ENCODE peak calls at places on chromosomes 7 and 10, in five cellular contexts. P, A, F, V and X are unnamed samples.

GRCh38 chr10:44827431-44828006 is 83.6 kb upstream of the TMEM72 start:
- DNase-seq in P (no peak), A (peak; percentile 34), F (no peak), V (no peak), X (no peak)

GRCh38 chr7:74083928-74084721 is 521 bp downstream of the LIMK1 start:
- DNase-seq in P (peak; percentile 91), A (peak; percentile 39), F (peak; percentile 59), V (no peak), X (no peak)

GRCh38 chr7:106774768-106775551 is 90.1 kb upstream of the PIK3CG start:
- DNase-seq in P (no peak), A (peak; percentile 79), F (peak; percentile 27), V (no peak), X (no peak)

GRCh38 chr10:113293167-113293566 is 259.7 kb upstream of the HABP2 start:
- DNase-seq in P (no peak), A (no peak), F (no peak), V (no peak), X (no peak)

GRCh38 chr7:100567045-100567730 is 6.5 kb downstream of the SAP25 start:
- DNase-seq in P (no peak), A (peak; percentile 33), F (no peak), V (no peak), X (no peak)

GRCh38 chr7:732094-732541 is 5.0 kb upstream of the PRKAR1B start:
- DNase-seq in P (peak; percentile 71), A (peak; percentile 69), F (no peak), V (peak; percentile 26), X (no peak)

GRCh38 chr7:114047889-114048288 is 129.1 kb upstream of the PPP1R3A start:
- DNase-seq in P (no peak), A (peak; percentile 85), F (peak; percentile 69), V (no peak), X (no peak)

GRCh38 chr7:65429642-65430343 is 56.1 kb downstream of the ZNF92 start:
- DNase-seq in P (no peak), A (no peak), F (no peak), V (no peak), X (no peak)

GRCh38 chr10:98030991-98031431 is 590 bp upstream of the CRTAC1 start:
- DNase-seq in P (peak; percentile 88), A (no peak), F (no peak), V (no peak), X (no peak)

GRCh38 chr10:43395571-43396060 is 13.4 kb downstream of the HNRNPF start:
- DNase-seq in P (peak; percentile 58), A (peak; percentile 29), F (peak; percentile 28), V (no peak), X (no peak)

GRCh38 chr10:86031-86430 is 36.9 kb upstream of the TUBB8 start:
- DNase-seq in P (no peak), A (no peak), F (no peak), V (no peak), X (no peak)

GRCh38 chr10:131177431-131178327 is 133.8 kb downstream of the TCERG1L start:
- DNase-seq in P (peak; percentile 55), A (no peak), F (no peak), V (no peak), X (no peak)

GRCh38 chr7:83153419-83153818 is 9.3 kb downstream of the PCLO start:
- DNase-seq in P (peak; percentile 78), A (peak; percentile 37), F (no peak), V (no peak), X (no peak)

GRCh38 chr10:72353963-72354355 is 760 bp downstream of the DNAJB12 start:
- DNase-seq in P (peak; percentile 67), A (peak; percentile 46), F (peak; percentile 15), V (no peak), X (no peak)

GRCh38 chr7:141264511-141264910 is 190.6 kb downstream of the TMEM178B start:
- DNase-seq in P (no peak), A (no peak), F (no peak), V (no peak), X (no peak)

GRCh38 chr10:63376560-63377304 is 89.0 kb downstream of the JMJD1C start:
- DNase-seq in P (no peak), A (peak; percentile 80), F (peak; percentile 60), V (no peak), X (no peak)

GRCh38 chr7:47150497-47151260 is 431.2 kb downstream of the TNS3 start:
- DNase-seq in P (no peak), A (no peak), F (no peak), V (no peak), X (no peak)

GRCh38 chr10:102917314-102917961 is 656 bp upstream of the CNNM2 start:
- DNase-seq in P (peak; percentile 78), A (peak; percentile 78), F (peak; percentile 61), V (peak; percentile 83), X (peak; percentile 50)

GRCh38 chr10:74213571-74214162 is 62.6 kb downstream of the ADK start:
- DNase-seq in P (peak; percentile 65), A (peak; percentile 78), F (peak; percentile 51), V (peak; percentile 53), X (no peak)

GRCh38 chr7:13851756-13852155 is 137.7 kb downstream of the ETV1 start:
- DNase-seq in P (peak; percentile 33), A (peak; percentile 85), F (peak; percentile 89), V (no peak), X (no peak)

GRCh38 chr7:116616555-116617059 is 55.4 kb upstream of the MET start:
- DNase-seq in P (no peak), A (peak; percentile 20), F (peak; percentile 36), V (no peak), X (no peak)

GRCh38 chr10:128505346-128505745 is 379.1 kb upstream of the MKI67 start:
- DNase-seq in P (no peak), A (no peak), F (no peak), V (no peak), X (no peak)

GRCh38 chr7:28106316-28106957 is 74.2 kb downstream of the JAZF1 start:
- DNase-seq in P (no peak), A (peak; percentile 89), F (peak; percentile 93), V (no peak), X (no peak)

GRCh38 chr7:194996-195829 is 2.8 kb downstream of the FAM20C start:
- DNase-seq in P (no peak), A (peak; percentile 63), F (peak; percentile 28), V (no peak), X (no peak)

GRCh38 chr7:6384327-6384726 is 63.4 kb downstream of the DAGLB start:
- DNase-seq in P (no peak), A (no peak), F (no peak), V (no peak), X (no peak)

GRCh38 chr7:2165239-2165609 is 67.5 kb downstream of the MAD1L1 start:
- DNase-seq in P (peak; percentile 25), A (no peak), F (no peak), V (no peak), X (no peak)

GRCh38 chr10:14486777-14487510 is 156.2 kb upstream of the FRMD4A start:
- DNase-seq in P (no peak), A (no peak), F (peak; percentile 94), V (no peak), X (no peak)
- H3K4me3 ChIP-seq in P (no peak overlapping the region), A (no peak overlapping the region), F (peak overlapping the region; percentile 4), V (no peak overlapping the region), X (no peak overlapping the region)

GRCh38 chr7:5352440-5353010 is 69.8 kb downstream of the SLC29A4 start:
- DNase-seq in P (no peak), A (no peak), F (no peak), V (no peak), X (no peak)

GRCh38 chr7:5357951-5358350 is 65.7 kb downstream of the TNRC18 start:
- DNase-seq in P (no peak), A (no peak), F (no peak), V (no peak), X (no peak)

GRCh38 chr7:5356751-5357119 is 66.9 kb downstream of the TNRC18 start:
- DNase-seq in P (no peak), A (no peak), F (no peak), V (no peak), X (no peak)

GRCh38 chr7:5351508-5352265 is 68.9 kb downstream of the SLC29A4 start:
- DNase-seq in P (no peak), A (no peak), F (peak; percentile 21), V (no peak), X (no peak)

GRCh38 chr7:5354460-5355279 is 69.0 kb downstream of the TNRC18 start:
- DNase-seq in P (peak; percentile 99), A (peak; percentile 27), F (peak; percentile 43), V (no peak), X (no peak)
- H3K4me3 ChIP-seq in P (peak overlapping the region; percentile 20), A (no peak overlapping the region), F (no peak overlapping the region), V (no peak overlapping the region), X (no peak overlapping the region)

GRCh38 chr10:8041284-8042031 is 13.0 kb upstream of the GATA3 start:
- DNase-seq in P (no peak), A (no peak), F (no peak), V (no peak), X (no peak)
- H3K4me3 ChIP-seq in P (no peak overlapping the region), A (no peak overlapping the region), F (no peak overlapping the region), V (no peak overlapping the region), X (no peak overlapping the region)

GRCh38 chr7:16923019-16923418 is 41.2 kb upstream of the AGR3 start:
- DNase-seq in P (no peak), A (no peak), F (no peak), V (no peak), X (no peak)

GRCh38 chr7:16921151-16921550 is 39.4 kb upstream of the AGR3 start:
- DNase-seq in P (no peak), A (no peak), F (no peak), V (no peak), X (no peak)

GRCh38 chr7:16918288-16918895 is 36.6 kb upstream of the AGR3 start:
- DNase-seq in P (peak; percentile 38), A (peak; percentile 76), F (peak; percentile 64), V (no peak), X (peak; percentile 42)

GRCh38 chr7:16919440-16919839 is 37.7 kb upstream of the AGR3 start:
- DNase-seq in P (no peak), A (no peak), F (no peak), V (no peak), X (no peak)

DNA sequence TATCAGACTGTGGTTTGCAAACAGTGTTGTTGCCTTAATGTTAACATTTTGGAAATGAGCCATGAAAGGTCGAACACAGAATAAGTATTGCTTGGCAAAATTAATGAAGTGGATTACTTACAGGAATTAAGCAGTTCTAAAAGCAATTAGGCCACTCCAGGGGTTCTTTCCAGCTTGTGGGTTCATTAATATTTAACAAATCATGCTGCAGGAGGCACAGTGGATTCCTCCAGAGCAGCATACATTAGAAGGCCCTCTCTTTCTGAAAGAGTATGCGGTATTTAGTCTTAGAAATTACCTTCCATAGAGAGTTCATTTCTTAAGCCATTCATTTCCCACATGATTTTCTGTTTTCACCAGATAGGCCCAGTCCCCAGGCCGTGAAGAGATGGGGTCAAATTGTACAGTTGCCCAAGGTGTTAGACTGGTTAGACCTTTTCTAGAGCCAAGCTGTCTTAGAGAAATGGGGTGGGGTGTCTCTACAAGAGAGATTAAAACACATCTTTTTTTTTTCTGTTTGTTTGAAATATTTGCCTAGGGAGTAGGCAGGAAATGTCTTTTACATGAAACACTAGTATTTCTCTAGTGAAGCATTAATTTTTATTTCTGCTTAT is 40.0 kb upstream of the AGR3 start:
- DNase-seq in P (no peak), A (peak; percentile 30), F (peak; percentile 20), V (no peak), X (no peak)
- H3K4me3 ChIP-seq in P (no peak overlapping the region), A (no peak overlapping the region), F (no peak overlapping the region), V (no peak overlapping the region), X (no peak overlapping the region)

DNA sequence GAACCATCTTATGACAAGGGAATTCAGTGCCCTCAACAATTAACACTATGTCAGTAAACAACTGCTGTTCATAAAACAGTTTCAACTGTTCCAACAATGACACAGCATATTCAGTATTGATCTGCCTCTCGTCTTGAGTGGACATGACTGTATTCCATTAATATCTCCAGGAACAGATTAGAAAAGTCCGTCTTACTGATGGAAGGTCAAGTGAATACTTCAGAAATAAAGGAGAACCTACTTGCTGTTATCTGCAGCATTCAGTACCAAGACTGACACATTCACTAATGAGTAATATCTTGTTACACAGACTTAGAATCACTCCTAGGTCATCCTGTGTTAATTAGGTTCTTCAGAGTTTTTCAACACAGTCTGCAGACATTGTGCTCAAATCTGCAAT is 12.1 kb downstream of the KBTBD2 start:
- DNase-seq in P (no peak), A (peak; percentile 18), F (no peak), V (no peak), X (no peak)
- H3K4me3 ChIP-seq in P (no peak overlapping the region), A (no peak overlapping the region), F (no peak overlapping the region), V (no peak overlapping the region), X (no peak overlapping the region)